ENCODE peak calls at places on chromosomes 13 and 19, in four cellular contexts. R is NCI-H187, O is mucosa of descending colon, I is GM19239. G is an unnamed sample.

GRCh38 chr19:55486971-55487883 is 1.0 kb upstream of the SSC5D start:
- DNase-seq in I (no peak), O (peak), R (no peak), G (peak)

GRCh38 chr19:47755065-47755761 is 9.9 kb downstream of the NOP53 start:
- DNase-seq in I (no peak), R (no peak), O (no peak), G (no peak)

GRCh38 chr13:94435604-94436226 is 43.8 kb downstream of the DCT start:
- DNase-seq in I (peak), O (no peak), R (peak), G (peak)

GRCh38 chr19:2695288-2695866 is 7.1 kb downstream of the GNG7 start:
- DNase-seq in R (no peak), O (no peak), I (no peak), G (peak)

GRCh38 chr13:99895428-99895998 is 76.1 kb downstream of the ZIC5 start:
- DNase-seq in R (no peak), I (no peak), O (peak), G (peak)

GRCh38 chr13:81916471-81916870 is 1575.5 kb upstream of the SPRY2 start:
- DNase-seq in R (no peak), O (no peak), I (no peak), G (no peak)

GRCh38 chr19:32373614-32374295 is 28.3 kb downstream of the ZNF507 start:
- DNase-seq in R (no peak), O (no peak), I (no peak), G (peak)

GRCh38 chr19:12546068-12546467 is 5.2 kb downstream of the ZNF564 start:
- DNase-seq in O (no peak), I (no peak), R (no peak), G (no peak)

G was measured in endothelial cell of umbilical vein.